ENCODE peak calls at places on chromosomes 4 and X, in eight cellular contexts. L is prostate gland; F is hepatocyte; G is CD8-positive, alpha-beta T cell; Q is transverse colon; U is suprapubic skin; W is colonic mucosa; M is thyroid gland. Y is an unnamed sample. For H3K36me3, the result is how much of the 10 kb centered on the place peaks cover.

GRCh38 chr4:185112104-185112503 is 31.0 kb upstream of the SLC25A4 start:
- DNase-seq in F (peak), U (no peak), W (no peak), G (no peak), L (no peak), M (peak), Q (no peak), Y (no peak)

GRCh38 chr4:5638976-5639375 is 69.4 kb downstream of the EVC2 start:
- DNase-seq in U (no peak), Q (no peak), L (no peak), W (no peak), M (no peak), G (no peak), F (no peak), Y (no peak)

GRCh38 chrX:265502-265901 is 15.7 kb upstream of the PLCXD1 start:
- DNase-seq in G (no peak), L (peak), Q (no peak), M (no peak), F (no peak), W (peak), U (no peak), Y (peak)

GRCh38 chrX:13307041-13307440 is 12.8 kb downstream of the ATXN3L start:
- DNase-seq in L (no peak), Q (no peak), U (no peak), M (no peak), G (no peak), W (no peak), F (no peak), Y (no peak)

GRCh38 chr4:154583677-154584076 is 6.9 kb downstream of the FGA start:
- DNase-seq in M (no peak), Q (no peak), W (no peak), U (no peak), L (no peak), F (no peak), G (no peak), Y (no peak)

GRCh38 chr4:2182981-2183380 is 58.9 kb downstream of the HAUS3 start:
- DNase-seq in M (no peak), G (no peak), F (no peak), W (no peak), L (no peak), Q (no peak), U (no peak), Y (no peak)

GRCh38 chr4:77618383-77619241 is 13.0 kb downstream of the CXCL13 start:
- DNase-seq in M (peak), W (peak), L (peak), U (no peak), G (peak), Q (peak), F (peak), Y (peak)

GRCh38 chrX:11435568-11435967 is 142.4 kb downstream of the AMELX start:
- DNase-seq in M (no peak), F (no peak), Q (no peak), G (no peak), U (no peak), W (no peak), L (no peak), Y (no peak)

GRCh38 chrX:112147206-112147605 is 64.6 kb upstream of the TRPC5 start:
- DNase-seq in G (no peak), F (peak), M (peak), U (no peak), L (no peak), Q (no peak), W (no peak), Y (peak)

GRCh38 chr4:48269861-48270515 is 350 bp upstream of the TEC start:
- DNase-seq in L (peak), G (peak), U (peak), M (peak), Q (peak), W (peak), F (peak), Y (peak)

GRCh38 chr4:8695237-8696219 is 103.0 kb downstream of the CPZ start:
- DNase-seq in Q (no peak), W (no peak), F (no peak), L (no peak), U (no peak), M (no peak), G (no peak), Y (no peak)

GRCh38 chrX:120672389-120672788 is 42.5 kb upstream of the C1GALT1C1 start:
- DNase-seq in G (no peak), W (no peak), F (peak), M (peak), L (no peak), Q (no peak), U (peak), Y (no peak)

GRCh38 chr4:163484906-163485305 is 9.6 kb upstream of the TMA16 start:
- DNase-seq in Q (peak), M (peak), G (peak), U (no peak), L (no peak), F (peak), W (peak), Y (peak)

GRCh38 chrX:25968920-25969319 is 169.2 kb upstream of the MAGEB18 start:
- DNase-seq in G (no peak), L (no peak), Q (no peak), M (no peak), F (peak), W (no peak), U (no peak), Y (peak)

GRCh38 chrX:131747173-131747572 is 203.3 kb downstream of the OR13H1 start:
- DNase-seq in F (no peak), M (no peak), U (peak), W (peak), L (no peak), G (no peak), Q (peak), Y (peak)

GRCh38 chr4:155966661-155967060 is 13.0 kb upstream of the CTSO start:
- DNase-seq in F (no peak), U (no peak), Q (no peak), M (no peak), L (no peak), W (no peak), G (no peak), Y (no peak)

GRCh38 chr4:86730310-86730709 is 118.9 kb downstream of the SLC10A6 start:
- DNase-seq in L (no peak), Q (no peak), U (no peak), G (no peak), W (no peak), M (no peak), F (no peak), Y (no peak)

GRCh38 chrX:12958059-12958458 is 16.9 kb upstream of the TMSB4X start:
- DNase-seq in L (no peak), W (no peak), U (no peak), Q (no peak), M (no peak), G (no peak), F (no peak), Y (no peak)

GRCh38 chr4:40367451-40367850 is 32.3 kb downstream of the CHRNA9 start:
- DNase-seq in L (no peak), U (no peak), G (no peak), M (peak), W (no peak), F (peak), Q (no peak), Y (no peak)

GRCh38 chrX:49165901-49166881 is 3.6 kb downstream of the MAGIX start:
- DNase-seq in F (peak), L (peak), G (peak), W (peak), U (peak), Q (peak), M (peak), Y (no peak)

GRCh38 chrX:78029663-78030062 is 60.2 kb upstream of the PGAM4 start:
- DNase-seq in M (no peak), W (peak), F (peak), L (peak), Q (peak), G (no peak), U (no peak), Y (peak)

GRCh38 chrX:123422875-123423274 is 238.8 kb downstream of the GRIA3 start:
- DNase-seq in L (no peak), M (peak), Q (peak), G (no peak), F (peak), U (no peak), W (peak), Y (peak)

GRCh38 chrX:56764975-56765791 is 36.1 kb downstream of the NBDY start:
- DNase-seq in W (no peak), M (no peak), F (no peak), U (peak), G (no peak), Q (peak), L (no peak), Y (no peak)

GRCh38 chr4:34733185-34733916 is 1511.0 kb downstream of the ARAP2 start:
- DNase-seq in F (peak), U (no peak), L (no peak), G (no peak), W (no peak), Q (no peak), M (no peak), Y (no peak)

GRCh38 chr4:40553995-40554394 is 75.7 kb downstream of the RBM47 start:
- DNase-seq in U (no peak), G (no peak), Q (no peak), F (no peak), L (no peak), W (no peak), M (no peak), Y (no peak)

GRCh38 chr4:26140150-26140898 is 180.5 kb upstream of the RBPJ start:
- DNase-seq in F (no peak), M (no peak), U (no peak), L (peak), W (no peak), Q (peak), G (no peak), Y (no peak)

GRCh38 chr4:110926841-110927400 is 304.0 kb upstream of the PITX2 start:
- DNase-seq in W (no peak), Q (no peak), F (no peak), L (no peak), M (no peak), U (no peak), G (no peak), Y (no peak)

GRCh38 chrX:2879670-2880069 is 49.5 kb downstream of the ARSD start:
- DNase-seq in G (no peak), U (no peak), F (no peak), M (no peak), L (no peak), W (no peak), Q (no peak), Y (no peak)

GRCh38 chrX:135985123-135985973 is at the start of gene SLC9A6:
- DNase-seq in M (peak), W (peak), U (peak), F (peak), L (peak), Q (peak), G (peak), Y (peak)
- TF ChIP-seq CTCF in M (no peak), W (no peak), U (no peak), F (no peak), L (no peak), Q (no peak), G (no peak), Y (no peak)

DNA sequence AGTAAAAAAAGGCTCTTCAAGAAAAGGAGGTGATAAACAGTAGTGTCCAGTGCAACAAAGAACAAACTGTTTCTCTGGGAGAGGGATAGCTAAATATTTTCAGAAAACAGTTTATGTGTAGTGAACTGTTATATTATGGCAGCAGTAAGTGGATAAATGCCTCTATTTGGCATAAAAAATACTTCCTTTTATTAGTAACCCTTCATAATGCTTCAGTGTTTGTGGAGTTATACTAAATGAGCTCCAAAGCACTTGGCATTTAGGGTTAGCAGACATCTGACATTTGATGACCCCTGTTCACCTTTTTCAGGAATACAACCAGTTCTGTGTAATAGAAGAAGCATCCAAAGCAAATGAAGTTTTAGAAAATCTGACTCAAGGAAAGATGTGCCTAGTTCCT is 31.9 kb downstream of the TRAPPC11 start:
- DNase-seq in U (no peak), W (no peak), Q (no peak), L (no peak), F (no peak), G (no peak), M (no peak), Y (no peak)
- H3K36me3 ChIP-seq in U (half or more), W (under half), Q (under half), L (under half), F (under half), G (under half), M (under half), Y (half or more)

GRCh38 chrX:147699061-147699460 is 212.7 kb upstream of the FMR1 start:
- DNase-seq in Q (no peak), L (no peak), F (no peak), G (no peak), M (no peak), W (no peak), U (no peak), Y (no peak)
- H3K4me3 ChIP-seq in Q (no peak), L (no peak), F (no peak), G (no peak), M (no peak), W (no peak), U (no peak), Y (no peak)

DNA sequence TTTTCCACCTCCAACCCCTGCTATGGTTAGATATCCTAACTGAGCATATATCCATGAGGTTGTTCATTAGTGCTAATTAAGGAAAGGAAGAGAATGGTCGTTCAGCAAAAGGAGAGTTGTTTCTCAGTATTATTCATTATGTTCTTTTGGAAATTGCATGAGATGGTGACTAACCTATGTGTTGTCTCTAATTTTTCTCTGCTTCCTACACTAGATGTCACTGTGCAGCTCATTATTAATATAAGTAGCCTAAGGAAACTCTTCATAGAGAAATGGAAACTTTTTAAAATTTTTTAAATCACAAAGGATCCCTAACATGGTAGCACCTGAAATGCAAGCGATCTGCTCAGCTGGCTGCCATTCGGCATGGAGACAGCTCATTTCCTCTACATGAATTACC is 67.7 kb upstream of the FAM9A start:
- DNase-seq in U (no peak), L (no peak), F (no peak), G (no peak), W (no peak), M (no peak), Q (no peak), Y (no peak)
- TF ChIP-seq CTCF in U (no peak), L (peak), F (peak), G (no peak), W (no peak), M (no peak), Q (no peak), Y (no peak)

GRCh38 chrX:53599781-53600396 is 86.6 kb downstream of the HUWE1 start:
- DNase-seq in M (no peak), G (no peak), Q (no peak), F (no peak), L (no peak), W (no peak), U (no peak), Y (no peak)

GRCh38 chrX:53594354-53594753 is 92.2 kb downstream of the HUWE1 start:
- DNase-seq in Q (no peak), F (no peak), L (no peak), G (no peak), U (no peak), W (no peak), M (no peak), Y (no peak)

GRCh38 chrX:53595266-53595810 is 91.2 kb downstream of the HUWE1 start:
- DNase-seq in F (no peak), W (no peak), Q (no peak), U (no peak), L (no peak), M (no peak), G (no peak), Y (no peak)

DNA sequence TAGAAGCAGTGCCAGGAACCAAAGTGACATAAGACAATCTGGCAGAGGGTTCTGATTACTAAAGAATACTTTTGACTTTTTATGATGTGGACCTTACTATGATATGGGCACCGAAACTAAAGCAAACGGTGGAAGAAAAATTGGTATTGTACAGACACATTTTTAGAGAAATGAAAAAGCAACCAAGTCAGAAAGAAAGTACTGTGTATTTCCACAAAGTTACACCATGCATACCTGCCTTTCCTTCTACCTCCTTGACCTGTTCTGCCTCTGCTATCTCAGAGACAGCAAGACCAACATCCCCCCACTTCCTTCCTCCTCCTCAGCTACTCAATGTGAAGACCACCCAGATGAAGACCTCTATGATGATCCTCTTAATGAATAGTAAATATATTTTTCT is 88.3 kb downstream of the HUWE1 start:
- DNase-seq in F (no peak), U (no peak), L (no peak), M (no peak), G (no peak), Q (no peak), W (no peak), Y (no peak)
- H3K36me3 ChIP-seq in F (under half), U (under half), L (under half), M (under half), G (under half), Q (under half), W (under half), Y (under half)